ENCODE peak calls at places on chromosomes 7 and 10, in four cellular contexts. Z is lower lobe of right lung, G is colonic mucosa, D is psoas muscle. J is an unnamed sample.

GRCh38 chr7:142478479-142479220 is 220.8 kb upstream of the PRSS58 start:
- DNase-seq in Z (no peak), G (peak; percentile 58), D (no peak), J (peak; percentile 54)

GRCh38 chr7:140489021-140489349 is 9.7 kb upstream of the MKRN1 start:
- DNase-seq in Z (no peak), G (no peak), D (no peak), J (no peak)

GRCh38 chr7:123624527-123625183 is 23.0 kb downstream of the ASB15 start:
- DNase-seq in Z (peak; percentile 59), G (peak; percentile 39), D (no peak), J (peak; percentile 31)

GRCh38 chr7:156430109-156430508 is 210.5 kb upstream of the RNF32 start:
- DNase-seq in Z (no peak), G (no peak), D (no peak), J (no peak)

GRCh38 chr10:74333174-74333573 is 182.2 kb downstream of the ADK start:
- DNase-seq in Z (no peak), G (no peak), D (no peak), J (no peak)

GRCh38 chr10:96287392-96288105 is 16.2 kb upstream of the BLNK start:
- DNase-seq in Z (no peak), G (peak; percentile 64), D (no peak), J (no peak)

GRCh38 chr7:22356010-22356854 is 722 bp downstream of the RAPGEF5 start:
- DNase-seq in Z (peak; percentile 48), G (peak; percentile 63), D (no peak), J (no peak)

GRCh38 chr10:113945075-113945686 is 90.7 kb downstream of the NHLRC2 start:
- DNase-seq in Z (peak; percentile 55), G (peak; percentile 68), D (no peak), J (peak; percentile 49)

GRCh38 chr10:16952010-16952550 is 134.9 kb upstream of the RSU1 start:
- DNase-seq in Z (no peak), G (no peak), D (no peak), J (no peak)

GRCh38 chr10:101028446-101029244 is 2.3 kb downstream of the PDZD7 start:
- DNase-seq in Z (no peak), G (no peak), D (no peak), J (no peak)

GRCh38 chr7:37285701-37286475 is 162.8 kb downstream of the ELMO1 start:
- DNase-seq in Z (no peak), G (no peak), D (no peak), J (no peak)

GRCh38 chr10:111648046-111648445 is 535.5 kb downstream of the GPAM start:
- DNase-seq in Z (no peak), G (no peak), D (no peak), J (no peak)

GRCh38 chr7:113918946-113919345 is at the start of gene PPP1R3A:
- DNase-seq in Z (no peak), G (no peak), D (no peak), J (no peak)

GRCh38 chr7:104327963-104328307 is 468 bp upstream of the LHFPL3 start:
- DNase-seq in Z (no peak), G (no peak), D (no peak), J (no peak)

GRCh38 chr10:73517166-73517888 is 21.5 kb upstream of the PPP3CB start:
- DNase-seq in Z (no peak), G (no peak), D (no peak), J (no peak)

GRCh38 chr7:116876664-116877442 is 14.5 kb downstream of the CAPZA2 start:
- DNase-seq in Z (no peak), G (peak; percentile 62), D (peak; percentile 27), J (no peak)

GRCh38 chr7:148590533-148590932 is at the start of gene C7orf33:
- DNase-seq in Z (no peak), G (no peak), D (no peak), J (no peak)

GRCh38 chr10:103835121-103836045 is 20.0 kb downstream of the SH3PXD2A start:
- DNase-seq in Z (peak; percentile 59), G (peak; percentile 60), D (peak; percentile 70), J (no peak)

GRCh38 chr7:47968852-47969774 is 10.3 kb downstream of the HUS1 start:
- DNase-seq in Z (peak; percentile 66), G (peak; percentile 78), D (peak; percentile 31), J (no peak)

GRCh38 chr7:47967708-47968107 is 11.7 kb downstream of the HUS1 start:
- DNase-seq in Z (no peak), G (no peak), D (no peak), J (no peak)

GRCh38 chr7:47962262-47962661 is 14.0 kb upstream of the PKD1L1 start:
- DNase-seq in Z (no peak), G (peak; percentile 57), D (no peak), J (no peak)

GRCh38 chr7:47967123-47967522 is 12.3 kb downstream of the HUS1 start:
- DNase-seq in Z (no peak), G (no peak), D (no peak), J (no peak)

GRCh38 chr7:47965456-47965855 is 14.0 kb downstream of the HUS1 start:
- DNase-seq in Z (no peak), G (no peak), D (no peak), J (no peak)
- TF ChIP-seq CTCF in Z (no peak), G (no peak), D (no peak), J (no peak)

GRCh38 chr7:130897515-130898419 is 163.8 kb upstream of the KLF14 start:
- DNase-seq in Z (no peak), G (no peak), D (no peak), J (no peak)
- H3K4me1 ChIP-seq in Z (peaks cover 89% of the 10 kb centered on the region), G (peaks cover 29% of the 10 kb centered on the region), D (peaks cover 93% of the 10 kb centered on the region), J (peaks cover 98% of the 10 kb centered on the region)

DNA sequence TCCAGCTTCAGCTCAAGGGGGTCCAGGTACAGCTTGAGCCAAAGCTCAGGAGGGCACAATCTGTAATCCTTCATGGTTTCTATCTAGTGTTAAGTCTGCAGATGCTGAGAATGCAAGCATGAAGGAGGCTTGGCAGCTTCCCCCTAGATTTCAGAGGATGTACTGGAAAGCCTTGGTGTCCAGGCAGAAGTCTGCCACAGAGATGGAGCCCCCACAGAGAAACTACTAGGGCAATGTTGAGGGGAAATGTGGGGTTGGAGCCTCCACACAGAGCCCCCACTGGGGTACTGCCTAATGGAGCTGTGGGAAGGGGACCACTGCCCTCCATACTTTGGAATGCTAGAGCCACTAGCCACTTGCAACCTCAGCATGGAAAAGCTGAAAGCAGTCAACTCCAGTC is 11.4 kb downstream of the ZNF25 start:
- DNase-seq in Z (no peak), G (no peak), D (no peak), J (no peak)
- H3K9me3 ChIP-seq in Z (peaks cover 9% of the 10 kb centered on the region), G (no peaks in the 10 kb centered on the region), D (no peaks in the 10 kb centered on the region), J (no peaks in the 10 kb centered on the region)

GRCh38 chr10:124719213-124719851 is 24.8 kb downstream of the FAM53B start:
- DNase-seq in Z (no peak), G (peak; percentile 87), D (peak; percentile 59), J (no peak)
- TF ChIP-seq CTCF in Z (peak; percentile 63), G (peak; percentile 56), D (peak; percentile 46), J (peak; percentile 70)

GRCh38 chr7:27139335-27140107 is 4.0 kb downstream of the HOXA5 start:
- DNase-seq in Z (no peak), G (peak; percentile 52), D (no peak), J (peak; percentile 34)

GRCh38 chr7:27140108-27140842 is 3.2 kb downstream of the HOXA5 start:
- DNase-seq in Z (no peak), G (peak; percentile 87), D (no peak), J (no peak)

GRCh38 chr7:27137603-27138410 is 5.7 kb downstream of the HOXA5 start:
- DNase-seq in Z (no peak), G (peak; percentile 22), D (no peak), J (no peak)

GRCh38 chr7:27141138-27141537 is 2.3 kb downstream of the HOXA5 start:
- DNase-seq in Z (no peak), G (peak; percentile 27), D (no peak), J (no peak)

DNA sequence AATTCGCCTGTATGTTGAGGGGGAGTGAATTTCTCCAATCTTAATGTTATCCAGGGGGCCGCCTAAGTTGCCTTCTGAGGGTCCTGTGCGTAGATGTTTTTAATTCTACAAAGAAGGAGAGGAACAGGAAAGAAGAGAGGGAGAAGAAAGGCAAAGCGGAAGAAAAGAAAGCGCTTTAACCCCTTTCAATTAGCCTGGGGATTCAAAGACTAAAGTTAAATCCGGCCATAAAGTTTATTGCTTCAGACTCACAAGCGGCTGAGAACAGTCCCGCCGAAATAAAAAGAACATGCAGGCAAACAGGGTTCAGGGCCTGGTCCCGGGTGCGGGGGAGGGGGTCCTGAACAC is 4.5 kb downstream of the HOXA5 start:
- DNase-seq in Z (no peak), G (no peak), D (no peak), J (no peak)
- H3K4me1 ChIP-seq in Z (peaks cover 31% of the 10 kb centered on the region), G (peaks cover 9% of the 10 kb centered on the region), D (peaks cover 29% of the 10 kb centered on the region), J (peaks cover 14% of the 10 kb centered on the region)

GRCh38 chr7:57646901-57647246 is 196.9 kb downstream of the ZNF716 start:
- DNase-seq in Z (no peak), G (no peak), D (no peak), J (no peak)

GRCh38 chr7:57646219-57646900 is 196.4 kb downstream of the ZNF716 start:
- DNase-seq in Z (no peak), G (no peak), D (no peak), J (peak; percentile 48)

GRCh38 chr7:57653262-57653830 is 203.4 kb downstream of the ZNF716 start:
- DNase-seq in Z (no peak), G (no peak), D (no peak), J (no peak)

GRCh38 chr7:57651006-57651405 is 201.0 kb downstream of the ZNF716 start:
- DNase-seq in Z (no peak), G (no peak), D (no peak), J (no peak)
- H3K9me3 ChIP-seq in Z (no peaks in the 10 kb centered on the region), G (no peaks in the 10 kb centered on the region), D (no peaks in the 10 kb centered on the region), J (peaks cover 81% of the 10 kb centered on the region)

DNA sequence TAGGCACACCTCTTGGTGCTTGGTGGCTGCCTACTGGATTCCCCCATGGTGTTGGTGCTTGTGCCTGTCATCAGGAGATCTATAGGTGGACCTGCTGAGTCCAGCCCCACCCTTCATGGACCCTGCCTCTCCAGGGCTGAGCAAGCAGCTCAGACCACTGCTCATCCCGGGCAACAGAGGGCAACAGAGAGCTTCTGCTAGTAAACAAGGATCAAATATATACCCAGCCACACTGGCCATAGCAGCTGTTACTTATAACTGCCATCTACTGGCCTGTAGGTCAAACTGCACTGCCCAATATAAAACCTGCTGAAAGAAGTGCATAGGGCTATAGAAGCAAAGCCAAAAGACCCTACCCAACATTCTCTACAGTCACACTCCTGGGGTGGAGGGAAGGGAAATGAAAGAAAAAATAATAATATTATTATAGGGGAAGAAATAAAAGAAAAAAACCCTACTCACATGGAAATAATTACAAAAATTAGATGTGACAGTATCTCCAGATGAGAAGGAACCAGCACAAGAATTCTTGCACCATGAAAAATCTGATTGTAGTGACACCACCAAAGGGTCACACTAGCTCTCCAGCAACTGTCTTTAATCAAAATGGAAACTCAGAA is 54.9 kb upstream of the ZNF800 start:
- DNase-seq in Z (no peak), G (no peak), D (no peak), J (no peak)
- TF ChIP-seq CTCF in Z (peak; percentile 59), G (peak; percentile 48), D (peak; percentile 28), J (peak; percentile 19)

J was measured in left lung.